ENCODE peak calls at places on chromosomes 3 and 15, in nine cellular contexts. H, K, L, Q, R, U, I, D and P are unnamed samples. For H3K4me1, the result is how much of the 10 kb centered on the place peaks cover.

GRCh38 chr3:164640586-164640985 is 437.7 kb downstream of the SI start:
- DNase-seq in D (no peak), L (no peak), K (no peak), H (no peak), Q (no peak), U (no peak), I (no peak), R (no peak), P (no peak)

GRCh38 chr15:73319460-73320245 is 49.1 kb downstream of the HCN4 start:
- DNase-seq in Q (no peak), R (no peak), L (no peak), D (no peak), K (no peak), U (no peak), H (no peak), I (no peak), P (no peak)

GRCh38 chr15:64009241-64009640 is 37.0 kb downstream of the DAPK2 start:
- DNase-seq in L (no peak), R (no peak), K (no peak), H (no peak), D (no peak), U (no peak), Q (peak), I (no peak), P (peak)

GRCh38 chr3:71872256-71872655 is 87.3 kb upstream of the PROK2 start:
- DNase-seq in L (no peak), H (no peak), I (no peak), Q (no peak), R (no peak), U (no peak), K (no peak), D (no peak), P (no peak)

GRCh38 chr3:129556890-129557736 is 14.1 kb downstream of the H1-8 start:
- DNase-seq in L (no peak), Q (peak), R (no peak), K (no peak), I (no peak), U (no peak), D (no peak), H (no peak), P (no peak)

GRCh38 chr15:78951841-78952238 is 7.0 kb upstream of the CTSH start:
- DNase-seq in Q (no peak), D (no peak), R (peak), U (no peak), L (no peak), K (peak), I (no peak), H (peak), P (no peak)

GRCh38 chr3:133535971-133536634 is 37.4 kb upstream of the CDV3 start:
- DNase-seq in R (peak), K (peak), I (no peak), U (no peak), Q (no peak), L (no peak), H (peak), D (no peak), P (no peak)

GRCh38 chr3:101703169-101703568 is 16.7 kb upstream of the RPL24 start:
- DNase-seq in Q (no peak), R (no peak), L (peak), D (no peak), U (no peak), H (peak), I (no peak), K (no peak), P (no peak)

GRCh38 chr3:61940241-61940640 is 378.9 kb downstream of the PTPRG start:
- DNase-seq in Q (no peak), R (no peak), I (no peak), H (no peak), K (no peak), U (no peak), D (no peak), L (no peak), P (no peak)

GRCh38 chr3:15317164-15317477 is 15.3 kb downstream of the SH3BP5 start:
- DNase-seq in U (no peak), Q (peak), K (no peak), D (no peak), I (peak), R (peak), H (no peak), L (no peak), P (no peak)
- H3K4me1 ChIP-seq in U (under half), Q (half or more), K (half or more), D (under half), I (under half), R (under half), H (under half), L (under half), P (half or more)

GRCh38 chr3:15102256-15102655 is 3.3 kb upstream of the RBSN start:
- DNase-seq in Q (peak), U (no peak), L (no peak), R (no peak), K (peak), D (no peak), I (peak), H (no peak), P (peak)

GRCh38 chr3:15098503-15099363 is at the start of gene RBSN:
- DNase-seq in I (peak), D (peak), L (peak), H (peak), Q (peak), K (peak), U (peak), R (peak), P (peak)

GRCh38 chr3:15107075-15107947 is 8.4 kb upstream of the RBSN start:
- DNase-seq in I (peak), L (no peak), Q (no peak), U (no peak), R (no peak), D (no peak), H (no peak), K (no peak), P (no peak)

GRCh38 chr3:15099364-15100098 is 583 bp upstream of the RBSN start:
- DNase-seq in L (no peak), Q (no peak), U (no peak), H (no peak), I (no peak), D (no peak), K (no peak), R (no peak), P (no peak)

GRCh38 chr3:15102833-15103232 is 3.9 kb upstream of the RBSN start:
- DNase-seq in D (no peak), K (no peak), U (no peak), L (no peak), H (no peak), Q (no peak), I (no peak), R (no peak), P (no peak)
- TF ChIP-seq CTCF in D (no peak), K (no peak), U (no peak), L (no peak), H (no peak), Q (no peak), I (no peak), R (no peak), P (no peak)

DNA sequence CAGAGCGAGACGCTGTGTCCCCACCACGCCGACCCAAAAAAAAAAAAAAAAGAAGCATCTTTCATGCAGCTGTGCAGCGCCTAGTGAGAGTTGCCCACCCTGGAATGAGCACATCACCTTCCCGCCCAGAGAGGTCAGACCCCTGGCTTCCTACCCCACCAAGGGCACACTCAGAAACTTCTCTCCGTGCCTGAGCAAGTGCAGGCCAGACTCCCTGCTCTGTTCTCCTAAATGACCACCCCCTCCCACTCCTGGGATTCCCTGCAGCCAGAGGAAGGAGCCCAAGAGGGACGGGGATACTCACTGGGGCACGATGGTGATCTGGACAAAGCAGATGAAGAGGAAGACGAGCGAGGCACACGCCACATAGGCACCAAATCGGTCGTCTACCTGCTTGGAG is 116.0 kb downstream of the SEC22A start:
- DNase-seq in D (no peak), Q (no peak), K (no peak), H (no peak), R (no peak), I (no peak), L (no peak), U (no peak), P (no peak)
- H3K4me1 ChIP-seq in D (under half), Q (under half), K (under half), H (under half), R (under half), I (under half), L (under half), U (under half), P (under half)

GRCh38 chr3:183953471-183954070 is 64.1 kb downstream of the ABCC5 start:
- DNase-seq in D (no peak), Q (no peak), U (no peak), R (no peak), I (no peak), K (no peak), H (no peak), L (no peak), P (no peak)
- TF ChIP-seq CTCF in D (no peak), Q (no peak), U (no peak), R (no peak), I (no peak), K (no peak), H (no peak), L (no peak), P (no peak)

GRCh38 chr15:28022961-28023360 is 76.2 kb downstream of the OCA2 start:
- DNase-seq in I (no peak), K (no peak), R (no peak), U (no peak), L (no peak), H (no peak), Q (no peak), D (no peak), P (no peak)
- H3K4me1 ChIP-seq in I (under half), K (under half), R (under half), U (under half), L (under half), H (under half), Q (under half), D (under half), P (under half)

GRCh38 chr3:135440233-135440632 is 525.3 kb upstream of the PPP2R3A start:
- DNase-seq in R (no peak), H (no peak), L (no peak), K (no peak), I (no peak), Q (no peak), U (no peak), D (no peak), P (no peak)
- TF ChIP-seq CTCF in R (no peak), H (no peak), L (no peak), K (no peak), I (no peak), Q (no peak), U (no peak), D (no peak), P (no peak)

DNA sequence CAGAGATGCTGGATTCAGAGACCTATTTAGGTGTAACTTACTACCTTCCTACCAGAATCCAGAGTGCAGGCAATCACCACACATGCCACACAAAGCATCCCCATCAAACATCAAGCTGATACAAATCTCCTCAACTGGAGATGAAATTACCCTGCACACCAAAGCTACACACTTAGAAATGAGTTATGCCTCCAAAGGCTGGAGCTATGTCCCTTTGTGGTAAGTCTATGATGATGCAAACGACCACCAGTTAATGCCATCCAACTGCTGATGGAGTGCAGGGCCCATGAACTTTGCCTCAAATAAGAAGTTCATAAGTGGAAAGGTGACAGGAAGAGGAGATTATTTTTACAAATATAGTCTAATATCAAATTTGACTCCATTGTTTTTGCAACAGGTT is 38.1 kb downstream of the PDZRN3 start:
- DNase-seq in D (no peak), I (no peak), H (no peak), U (no peak), K (no peak), L (no peak), Q (no peak), R (no peak), P (no peak)
- H3K4me1 ChIP-seq in D (under half), I (under half), H (under half), U (under half), K (under half), L (under half), Q (half or more), R (under half), P (under half)

GRCh38 chr3:111861396-111861795 is 2.3 kb downstream of the PHLDB2 start:
- DNase-seq in K (no peak), R (no peak), U (no peak), Q (no peak), I (no peak), L (no peak), H (no peak), D (no peak), P (peak)

GRCh38 chr3:111858641-111859040 is 424 bp upstream of the PHLDB2 start:
- DNase-seq in R (no peak), L (no peak), H (no peak), Q (no peak), D (no peak), U (no peak), K (no peak), I (no peak), P (no peak)

GRCh38 chr3:111859061-111859973 is at the start of gene PHLDB2:
- DNase-seq in D (peak), U (peak), I (peak), R (peak), Q (peak), L (no peak), H (peak), K (peak), P (peak)

GRCh38 chr3:111862415-111862814 is 3.4 kb downstream of the PHLDB2 start:
- DNase-seq in Q (no peak), K (no peak), R (no peak), U (no peak), D (no peak), H (no peak), L (no peak), I (no peak), P (no peak)

GRCh38 chr3:111859974-111860859 is 1.2 kb downstream of the PHLDB2 start:
- DNase-seq in I (peak), H (peak), D (peak), K (peak), L (peak), U (peak), R (peak), Q (peak), P (peak)
- TF ChIP-seq CTCF in I (peak), H (peak), D (peak), K (peak), L (peak), U (no peak), R (peak), Q (peak), P (peak)

GRCh38 chr3:111967651-111968274 is 11.1 kb upstream of the ABHD10 start:
- DNase-seq in L (peak), R (peak), I (peak), K (peak), U (peak), H (peak), Q (peak), D (peak), P (peak)

GRCh38 chr3:111968319-111969059 is 10.3 kb upstream of the ABHD10 start:
- DNase-seq in Q (no peak), L (no peak), H (no peak), D (no peak), U (no peak), K (no peak), R (peak), I (no peak), P (no peak)

GRCh38 chr3:111963424-111963823 is 15.4 kb upstream of the ABHD10 start:
- DNase-seq in L (peak), D (no peak), I (no peak), Q (no peak), R (peak), H (peak), K (no peak), U (no peak), P (no peak)

GRCh38 chr3:111967071-111967470 is 11.8 kb upstream of the ABHD10 start:
- DNase-seq in D (no peak), L (no peak), I (no peak), Q (no peak), R (no peak), H (no peak), U (no peak), K (no peak), P (no peak)

GRCh38 chr3:111965484-111965883 is 13.3 kb upstream of the ABHD10 start:
- DNase-seq in I (no peak), D (no peak), L (no peak), H (no peak), R (no peak), U (no peak), K (no peak), Q (no peak), P (no peak)
- H3K4me1 ChIP-seq in I (under half), D (under half), L (half or more), H (under half), R (under half), U (under half), K (under half), Q (under half), P (under half)

DNA sequence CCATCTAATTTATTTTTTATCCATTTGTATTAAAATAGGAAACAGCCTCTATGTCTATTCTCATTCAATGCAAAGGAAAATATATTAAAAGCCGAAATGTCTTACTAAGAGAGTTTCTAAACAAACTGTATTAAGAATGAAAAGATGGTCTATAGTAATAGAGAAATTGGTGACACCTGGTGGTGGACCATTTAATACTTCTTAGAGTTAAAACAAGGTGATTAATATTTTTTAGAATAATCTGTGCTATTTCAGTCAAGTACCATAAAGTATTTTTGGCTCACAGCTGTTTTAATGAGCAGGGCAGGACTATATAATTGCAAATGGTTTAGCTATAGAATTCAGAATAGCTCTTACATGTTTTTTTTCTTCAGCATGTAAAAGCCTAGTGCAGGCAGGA is 55.7 kb downstream of the SYNPR start:
- DNase-seq in I (no peak), U (no peak), Q (no peak), L (no peak), R (peak), H (peak), D (no peak), K (no peak), P (no peak)
- TF ChIP-seq CTCF in I (no peak), U (no peak), Q (no peak), L (peak), R (peak), H (no peak), D (peak), K (no peak), P (no peak)